ENCODE peak calls at places on chromosomes 12 and 14, in nine cellular contexts. M, O, H, A, E, V, S, K and G are unnamed samples.

GRCh38 chr12:106774808-106775524 is 484 bp downstream of the RIC8B start:
- DNase-seq in M (no peak), O (no peak), H (no peak), A (no peak), E (no peak), V (no peak), S (no peak), K (peak), G (no peak)

GRCh38 chr12:75725505-75726120 is 214.2 kb upstream of the KRR1 start:
- DNase-seq in M (peak), O (no peak), H (no peak), A (peak), E (no peak), V (no peak), S (no peak), K (no peak), G (no peak)

GRCh38 chr12:70854138-70854537 is 66.4 kb downstream of the PTPRR start:
- DNase-seq in M (no peak), O (no peak), H (no peak), A (no peak), E (no peak), V (no peak), S (no peak), K (no peak), G (no peak)

GRCh38 chr12:70393787-70394519 is 27.9 kb downstream of the KCNMB4 start:
- DNase-seq in M (peak), O (no peak), H (no peak), A (no peak), E (no peak), V (no peak), S (no peak), K (no peak), G (no peak)

GRCh38 chr12:113524495-113524894 is 52.8 kb upstream of the LHX5 start:
- DNase-seq in M (no peak), O (no peak), H (no peak), A (no peak), E (no peak), V (no peak), S (no peak), K (no peak), G (no peak)

GRCh38 chr12:92718483-92718985 is 15.7 kb downstream of the PLEKHG7 start:
- DNase-seq in M (peak), O (no peak), H (no peak), A (no peak), E (no peak), V (no peak), S (no peak), K (no peak), G (no peak)

GRCh38 chr12:104201238-104202001 is 14.2 kb upstream of the TXNRD1 start:
- DNase-seq in M (peak), O (no peak), H (peak), A (peak), E (peak), V (peak), S (peak), K (no peak), G (no peak)

GRCh38 chr14:51654549-51654879 is 2.8 kb downstream of the FRMD6 start:
- DNase-seq in M (no peak), O (no peak), H (no peak), A (no peak), E (no peak), V (no peak), S (no peak), K (no peak), G (no peak)

GRCh38 chr12:111841236-111841749 is 735 bp upstream of the MAPKAPK5 start:
- DNase-seq in M (peak), O (no peak), H (no peak), A (peak), E (no peak), V (no peak), S (no peak), K (no peak), G (no peak)

GRCh38 chr12:130715150-130715995 is 726 bp downstream of the RIMBP2 start:
- DNase-seq in M (no peak), O (no peak), H (peak), A (peak), E (peak), V (no peak), S (no peak), K (no peak), G (peak)

GRCh38 chr12:1978078-1978477 is 26.2 kb downstream of the DCP1B start:
- DNase-seq in M (peak), O (no peak), H (no peak), A (no peak), E (no peak), V (no peak), S (no peak), K (no peak), G (no peak)

GRCh38 chr12:27790179-27790578 is 10.1 kb upstream of the MANSC4 start:
- DNase-seq in M (no peak), O (no peak), H (no peak), A (no peak), E (no peak), V (no peak), S (no peak), K (no peak), G (no peak)

GRCh38 chr14:68874746-68875155 is 81.9 kb upstream of the ZFP36L1 start:
- DNase-seq in M (no peak), O (no peak), H (no peak), A (peak), E (peak), V (no peak), S (no peak), K (no peak), G (no peak)

GRCh38 chr12:34302131-34302885 is 280.0 kb downstream of the ALG10 start:
- DNase-seq in M (no peak), O (no peak), H (no peak), A (no peak), E (no peak), V (no peak), S (no peak), K (no peak), G (no peak)

GRCh38 chr12:104520242-104520900 is 63.6 kb downstream of the CHST11 start:
- DNase-seq in M (peak), O (no peak), H (peak), A (no peak), E (no peak), V (no peak), S (no peak), K (no peak), G (no peak)

GRCh38 chr12:23472329-23472971 is 477.0 kb downstream of the SOX5 start:
- DNase-seq in M (no peak), O (no peak), H (no peak), A (no peak), E (no peak), V (no peak), S (no peak), K (no peak), G (no peak)

GRCh38 chr12:18428416-18428815 is 167.1 kb downstream of the PIK3C2G start:
- DNase-seq in M (no peak), O (no peak), H (no peak), A (no peak), E (no peak), V (no peak), S (no peak), K (no peak), G (no peak)

GRCh38 chr12:51847830-51848727 is at the start of gene FIGNL2:
- DNase-seq in M (no peak), O (no peak), H (no peak), A (no peak), E (no peak), V (no peak), S (no peak), K (peak), G (no peak)

GRCh38 chr12:11771356-11771755 is 121.9 kb downstream of the ETV6 start:
- DNase-seq in M (peak), O (no peak), H (no peak), A (no peak), E (no peak), V (no peak), S (no peak), K (no peak), G (no peak)

GRCh38 chr12:97512696-97513095 is 50.1 kb downstream of the RMST start:
- DNase-seq in M (no peak), O (no peak), H (no peak), A (no peak), E (no peak), V (no peak), S (no peak), K (no peak), G (no peak)

GRCh38 chr12:25119020-25119419 is 75.9 kb downstream of the DNAI7 start:
- DNase-seq in M (no peak), O (no peak), H (no peak), A (no peak), E (no peak), V (no peak), S (no peak), K (no peak), G (no peak)

GRCh38 chr14:93648440-93649168 is 139.7 kb downstream of the PRIMA1 start:
- DNase-seq in M (no peak), O (no peak), H (no peak), A (no peak), E (no peak), V (no peak), S (no peak), K (no peak), G (no peak)

GRCh38 chr14:50015708-50016107 is 100.7 kb downstream of the VCPKMT start:
- DNase-seq in M (no peak), O (no peak), H (no peak), A (no peak), E (no peak), V (no peak), S (no peak), K (no peak), G (no peak)

GRCh38 chr14:50013198-50013918 is 103.0 kb downstream of the VCPKMT start:
- DNase-seq in M (no peak), O (no peak), H (no peak), A (no peak), E (no peak), V (no peak), S (no peak), K (no peak), G (no peak)

GRCh38 chr14:50012644-50013043 is 103.7 kb downstream of the VCPKMT start:
- DNase-seq in M (no peak), O (no peak), H (no peak), A (no peak), E (no peak), V (no peak), S (no peak), K (no peak), G (no peak)

GRCh38 chr14:50013934-50014333 is 102.4 kb downstream of the VCPKMT start:
- DNase-seq in M (no peak), O (no peak), H (no peak), A (no peak), E (no peak), V (no peak), S (no peak), K (no peak), G (no peak)

GRCh38 chr14:50014809-50015208 is 101.6 kb downstream of the VCPKMT start:
- DNase-seq in M (no peak), O (no peak), H (no peak), A (no peak), E (no peak), V (no peak), S (no peak), K (no peak), G (no peak)
- TF ChIP-seq CTCF in M (no peak), O (no peak), H (no peak), A (no peak), E (no peak), V (no peak), S (no peak), K (no peak), G (no peak)

DNA sequence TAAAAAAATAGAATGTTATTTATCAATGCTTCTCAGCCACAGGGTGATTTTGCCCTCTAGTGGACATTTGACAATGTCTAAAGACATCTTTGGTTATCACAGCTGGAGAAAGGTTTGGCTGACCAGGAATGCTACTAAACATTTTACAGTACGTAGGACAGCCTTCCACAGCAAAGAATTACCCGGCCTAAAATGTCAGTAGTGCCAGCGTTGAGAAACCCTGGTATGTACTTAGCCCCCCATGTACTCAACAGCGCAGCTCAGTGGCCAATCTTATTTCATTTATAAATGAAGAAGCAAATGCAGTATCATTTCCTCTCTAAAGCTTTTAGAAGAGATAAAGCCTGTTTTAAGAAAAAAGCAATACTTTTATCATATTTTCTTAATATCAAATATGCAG is 5.8 kb downstream of the MARK3 start:
- DNase-seq in M (peak), O (peak), H (peak), A (peak), E (no peak), V (peak), S (peak), K (no peak), G (no peak)
- TF ChIP-seq CTCF in M (no peak), O (peak), H (peak), A (peak), E (peak), V (peak), S (peak), K (peak), G (peak)

GRCh38 chr12:13208533-13209278 is 12.2 kb downstream of the EMP1 start:
- DNase-seq in M (peak), O (no peak), H (no peak), A (no peak), E (no peak), V (no peak), S (no peak), K (no peak), G (no peak)
- TF ChIP-seq CTCF in M (peak), O (peak), H (peak), A (peak), E (no peak), V (peak), S (peak), K (peak), G (peak)

GRCh38 chr12:108727868-108728735 is 3.2 kb downstream of the CORO1C start:
- DNase-seq in M (no peak), O (no peak), H (no peak), A (no peak), E (no peak), V (no peak), S (no peak), K (no peak), G (no peak)
- TF ChIP-seq CTCF in M (no peak), O (no peak), H (no peak), A (no peak), E (no peak), V (no peak), S (no peak), K (no peak), G (no peak)

GRCh38 chr12:123268850-123269249 is 2.8 kb downstream of the CDK2AP1 start:
- DNase-seq in M (no peak), O (no peak), H (no peak), A (no peak), E (peak), V (no peak), S (no peak), K (no peak), G (no peak)

GRCh38 chr12:123267991-123268843 is 3.4 kb downstream of the CDK2AP1 start:
- DNase-seq in M (no peak), O (no peak), H (peak), A (no peak), E (peak), V (no peak), S (peak), K (peak), G (no peak)

GRCh38 chr12:123269980-123270379 is 1.7 kb downstream of the CDK2AP1 start:
- DNase-seq in M (no peak), O (no peak), H (peak), A (no peak), E (no peak), V (no peak), S (no peak), K (no peak), G (no peak)

GRCh38 chr12:123270380-123271181 is 1.1 kb downstream of the CDK2AP1 start:
- DNase-seq in M (peak), O (no peak), H (peak), A (peak), E (peak), V (no peak), S (peak), K (peak), G (no peak)

GRCh38 chr12:123269395-123269892 is 2.2 kb downstream of the CDK2AP1 start:
- DNase-seq in M (peak), O (peak), H (peak), A (peak), E (peak), V (peak), S (peak), K (peak), G (peak)
- TF ChIP-seq CTCF in M (no peak), O (no peak), H (no peak), A (no peak), E (no peak), V (no peak), S (no peak), K (no peak), G (peak)

DNA sequence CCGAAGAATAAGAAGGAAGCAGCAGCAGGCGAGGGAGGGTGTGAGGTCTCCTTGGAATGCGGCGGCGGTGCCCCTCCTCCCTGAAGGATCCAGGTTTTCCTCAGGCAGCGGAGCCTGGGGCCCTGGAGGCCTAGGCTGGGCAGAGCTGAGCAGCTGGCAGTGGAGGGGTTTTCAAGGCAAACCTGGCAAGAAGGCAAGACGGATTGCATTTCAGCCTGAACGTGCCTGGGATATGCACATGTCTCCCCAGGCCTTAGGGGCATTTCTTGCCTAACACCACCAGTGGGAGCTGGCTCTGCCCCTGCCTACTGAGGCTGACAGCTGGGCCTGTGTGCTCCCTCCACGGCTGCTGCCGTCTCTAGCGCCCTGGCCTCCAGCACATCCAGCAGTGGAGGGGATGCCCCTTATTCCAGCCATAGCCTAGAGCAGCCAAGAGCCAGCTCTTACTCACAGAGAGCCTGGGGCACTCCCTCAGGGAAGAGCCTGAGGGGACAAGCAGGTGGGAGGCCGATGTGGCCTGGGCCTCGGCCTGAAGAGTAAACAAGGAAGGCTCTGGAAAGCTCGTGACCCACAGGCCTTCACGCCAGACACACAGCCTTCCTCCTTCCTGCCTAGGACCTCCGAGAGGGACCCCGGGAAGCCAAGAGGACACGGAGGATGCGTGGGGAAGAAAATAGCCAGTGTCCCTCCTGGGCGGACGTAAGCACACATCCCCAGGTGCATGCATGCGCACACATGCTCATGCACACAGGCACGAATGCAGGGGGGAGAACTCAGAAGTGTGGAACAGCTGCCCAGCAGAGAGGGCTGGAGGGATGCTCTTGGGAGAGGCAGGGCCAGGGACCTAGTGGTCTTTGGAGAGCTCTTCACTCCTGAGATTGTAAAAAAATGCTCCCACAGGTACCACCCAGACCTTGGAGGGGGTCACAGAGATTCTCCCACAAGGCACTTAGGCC is 23.0 kb upstream of the EIF2B2 start:
- DNase-seq in M (peak), O (peak), H (peak), A (peak), E (no peak), V (no peak), S (no peak), K (no peak), G (no peak)
- TF ChIP-seq CTCF in M (peak), O (peak), H (no peak), A (no peak), E (no peak), V (peak), S (no peak), K (no peak), G (no peak)

DNA sequence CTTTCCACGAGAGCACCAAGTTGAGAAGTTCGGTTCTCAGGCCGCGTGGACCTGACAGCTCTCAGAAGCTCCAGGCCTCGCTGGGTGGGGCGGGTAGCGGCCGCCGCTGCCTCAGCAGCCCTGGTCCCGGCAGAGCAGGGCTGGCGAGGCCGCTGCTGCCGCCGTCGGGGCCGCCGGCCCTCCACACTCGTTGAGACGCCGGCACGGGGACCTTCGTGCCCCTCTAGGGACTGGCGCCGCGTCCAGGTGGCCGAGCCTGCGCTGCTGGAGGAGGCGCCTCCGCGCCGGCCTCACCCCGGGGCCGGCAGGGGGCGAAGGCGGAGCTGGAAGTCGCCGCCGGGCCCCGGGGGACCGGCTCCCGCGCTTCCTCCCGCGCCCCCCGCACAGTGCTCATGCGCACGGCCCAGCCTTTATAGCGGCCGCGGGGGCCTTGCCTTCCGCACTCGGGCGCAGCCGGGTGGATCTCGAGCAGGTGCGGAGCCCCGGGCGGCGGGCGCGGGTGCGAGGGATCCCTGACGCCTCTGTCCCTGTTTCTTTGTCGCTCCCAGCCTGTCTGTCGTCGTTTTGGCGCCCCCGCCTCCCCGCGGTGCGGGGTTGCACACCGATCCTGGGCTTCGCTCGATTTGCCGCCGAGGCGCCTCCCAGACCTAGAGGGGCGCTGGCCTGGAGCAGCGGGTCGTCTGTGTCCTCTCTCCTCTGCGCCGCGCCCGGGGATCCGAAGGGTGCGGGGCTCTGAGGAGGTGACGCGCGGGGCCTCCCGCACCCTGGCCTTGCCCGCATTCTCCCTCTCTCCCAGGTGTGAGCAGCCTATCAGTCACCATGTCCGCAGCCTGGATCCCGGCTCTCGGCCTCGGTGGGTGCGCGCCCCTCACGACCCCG is at the start of gene COCH:
- DNase-seq in M (no peak), O (no peak), H (peak), A (peak), E (peak), V (no peak), S (peak), K (peak), G (peak)
- TF ChIP-seq CTCF in M (no peak), O (peak), H (peak), A (peak), E (no peak), V (peak), S (peak), K (peak), G (peak)

DNA sequence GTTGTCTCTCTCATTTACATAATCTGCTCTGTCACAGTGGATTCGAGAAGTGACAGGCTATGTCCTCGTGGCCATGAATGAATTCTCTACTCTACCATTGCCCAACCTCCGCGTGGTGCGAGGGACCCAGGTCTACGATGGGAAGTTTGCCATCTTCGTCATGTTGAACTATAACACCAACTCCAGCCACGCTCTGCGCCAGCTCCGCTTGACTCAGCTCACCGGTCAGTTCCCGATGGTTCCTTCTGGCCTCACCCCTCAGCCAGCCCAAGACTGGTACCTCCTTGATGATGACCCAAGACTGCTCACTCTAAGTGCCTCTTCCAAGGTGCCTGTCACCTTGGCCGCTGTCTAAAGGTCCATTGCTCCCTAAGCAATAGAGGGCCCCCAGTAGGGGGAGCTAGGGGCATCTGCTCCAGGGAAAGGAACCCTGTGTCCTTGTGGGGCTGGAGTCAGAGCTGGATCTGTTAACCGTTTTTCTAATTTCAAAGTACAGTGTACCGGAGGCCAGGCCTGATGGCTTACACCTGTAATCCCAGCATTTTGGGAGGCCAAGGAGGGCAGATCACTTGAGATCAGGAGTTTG is 5.1 kb downstream of the ERBB3 start:
- DNase-seq in M (no peak), O (no peak), H (peak), A (no peak), E (no peak), V (no peak), S (peak), K (no peak), G (no peak)
- TF ChIP-seq CTCF in M (peak), O (no peak), H (peak), A (peak), E (no peak), V (peak), S (peak), K (no peak), G (peak)